ENCODE peak calls at places on chromosome 10, in nine cellular contexts. Z, B, F, O, K, L, P, M and E are unnamed samples.

GRCh38 chr10:116767235-116767634 is 24.9 kb upstream of the HSPA12A start:
- DNase-seq in B (peak; percentile 65), O (no peak), L (no peak), K (no peak), F (no peak), Z (no peak), P (no peak), M (no peak), E (no peak)

GRCh38 chr10:89235073-89235798 is 16.3 kb downstream of the LIPA start:
- DNase-seq in L (no peak), P (peak; percentile 43), Z (no peak), K (no peak), B (peak; percentile 85), M (no peak), F (no peak), O (peak; percentile 69), E (no peak)

GRCh38 chr10:83666762-83667161 is 472.5 kb upstream of the GHITM start:
- DNase-seq in Z (no peak), P (no peak), M (no peak), O (no peak), F (no peak), B (no peak), L (no peak), K (no peak), E (no peak)

GRCh38 chr10:125161570-125162139 is 1.3 kb upstream of the CTBP2 start:
- DNase-seq in M (peak; percentile 37), F (no peak), B (no peak), K (no peak), L (no peak), O (peak; percentile 29), P (no peak), Z (no peak), E (peak; percentile 44)

GRCh38 chr10:46248651-46249131 is 38.1 kb upstream of the ANTXRL start:
- DNase-seq in M (peak; percentile 1), B (no peak), Z (no peak), K (peak; percentile 13), P (no peak), L (peak; percentile 1), O (no peak), F (no peak), E (no peak)

GRCh38 chr10:126092806-126093205 is 196.4 kb downstream of the FANK1 start:
- DNase-seq in K (no peak), L (no peak), Z (no peak), P (no peak), B (peak; percentile 57), M (no peak), O (no peak), F (no peak), E (no peak)

GRCh38 chr10:34320265-34320664 is 494.8 kb downstream of the PARD3 start:
- DNase-seq in F (no peak), Z (no peak), K (no peak), P (no peak), M (no peak), O (no peak), B (no peak), L (no peak), E (no peak)

GRCh38 chr10:89151857-89152256 is 55.3 kb downstream of the CH25H start:
- DNase-seq in L (no peak), P (no peak), M (no peak), Z (no peak), O (no peak), K (no peak), B (peak; percentile 78), F (no peak), E (no peak)

GRCh38 chr10:13660545-13660920 is 73.8 kb downstream of the PRPF18 start:
- DNase-seq in O (no peak), Z (no peak), F (no peak), B (peak; percentile 53), P (no peak), L (no peak), K (no peak), M (no peak), E (no peak)

GRCh38 chr10:30553625-30554442 is 75.7 kb downstream of the LYZL2 start:
- DNase-seq in Z (no peak), F (no peak), M (peak; percentile 45), P (no peak), L (no peak), K (no peak), B (peak; percentile 81), O (peak; percentile 67), E (peak; percentile 31)

GRCh38 chr10:10508241-10508640 is 509.4 kb upstream of the CELF2 start:
- DNase-seq in M (no peak), F (no peak), P (no peak), K (no peak), Z (no peak), O (no peak), B (no peak), L (no peak), E (no peak)

GRCh38 chr10:131222986-131223385 is 88.5 kb downstream of the TCERG1L start:
- DNase-seq in K (no peak), O (no peak), F (no peak), Z (no peak), L (no peak), M (no peak), B (no peak), P (no peak), E (no peak)

GRCh38 chr10:8050561-8051108 is 3.9 kb upstream of the GATA3 start:
- DNase-seq in L (peak; percentile 41), P (no peak), F (no peak), Z (no peak), K (no peak), B (peak; percentile 44), M (no peak), O (no peak), E (no peak)

GRCh38 chr10:125629758-125630376 is 53.1 kb downstream of the TEX36 start:
- DNase-seq in B (peak; percentile 46), P (no peak), F (no peak), M (no peak), O (no peak), Z (no peak), K (no peak), L (no peak), E (peak; percentile 35)

GRCh38 chr10:50219646-50220045 is 31.7 kb downstream of the ASAH2 start:
- DNase-seq in P (no peak), Z (no peak), O (no peak), B (no peak), M (no peak), L (no peak), K (no peak), F (no peak), E (no peak)

GRCh38 chr10:132516771-132517725 is 20.5 kb upstream of the INPP5A start:
- DNase-seq in L (no peak), B (peak; percentile 98), O (peak; percentile 94), P (peak; percentile 75), M (peak; percentile 55), Z (no peak), K (no peak), F (no peak), E (peak; percentile 93)

GRCh38 chr10:101797403-101798059 is 14.3 kb upstream of the NPM3 start:
- DNase-seq in K (no peak), P (no peak), B (no peak), L (no peak), M (no peak), O (no peak), Z (no peak), F (no peak), E (no peak)

GRCh38 chr10:78746178-78746763 is 322.5 kb upstream of the ZMIZ1 start:
- DNase-seq in L (no peak), Z (no peak), B (no peak), M (no peak), O (no peak), F (no peak), K (no peak), P (no peak), E (no peak)

GRCh38 chr10:129893690-129894089 is 70.4 kb downstream of the EBF3 start:
- DNase-seq in F (no peak), P (no peak), M (no peak), O (no peak), Z (no peak), L (no peak), B (no peak), K (no peak), E (no peak)

GRCh38 chr10:63763744-63764143 is 242.5 kb downstream of the REEP3 start:
- DNase-seq in O (no peak), L (no peak), M (no peak), B (peak; percentile 46), K (no peak), P (no peak), F (no peak), Z (no peak), E (no peak)

GRCh38 chr10:131868436-131868835 is 32.4 kb upstream of the PPP2R2D start:
- DNase-seq in P (no peak), F (no peak), O (no peak), Z (no peak), L (no peak), K (no peak), B (no peak), M (no peak), E (no peak)

GRCh38 chr10:546971-547590 is 142.4 kb downstream of the DIP2C start:
- DNase-seq in P (no peak), M (peak; percentile 19), L (no peak), K (no peak), Z (no peak), B (peak; percentile 18), F (no peak), O (no peak), E (no peak)

GRCh38 chr10:123665371-123666286 is 526 bp upstream of the GPR26 start:
- DNase-seq in M (no peak), L (no peak), O (no peak), B (no peak), P (no peak), F (no peak), K (no peak), Z (no peak), E (no peak)

GRCh38 chr10:88541116-88541626 is 41.9 kb downstream of the RNLS start:
- DNase-seq in P (no peak), L (no peak), B (no peak), O (no peak), Z (no peak), K (no peak), M (no peak), F (no peak), E (peak; percentile 82)

GRCh38 chr10:79145174-79145483 is 76.4 kb downstream of the ZMIZ1 start:
- DNase-seq in B (no peak), O (peak; percentile 5), K (no peak), P (no peak), Z (no peak), M (no peak), L (no peak), F (no peak), E (no peak)